ENCODE peak calls at places on chromosome 20, in nine cellular contexts. P, Y, Q, G, D, C, A, B and Z are unnamed samples.
A peak's percentile ranks its signal among the peaks of the same experiment; 100 is the strongest.

GRCh38 chr20:63969851-63970713 is at the start of gene ZNF512B:
- DNase-seq in Y (peak; percentile 82), D (no peak), P (no peak), A (no peak), Q (peak; percentile 76), G (peak; percentile 55), B (no peak), C (peak; percentile 64), Z (no peak)

GRCh38 chr20:21235713-21236445 is 67.3 kb upstream of the XRN2 start:
- DNase-seq in B (peak; percentile 74), Y (peak; percentile 87), Q (no peak), D (peak; percentile 38), A (peak; percentile 51), P (no peak), G (peak; percentile 82), C (peak; percentile 71), Z (peak; percentile 23)

GRCh38 chr20:46215913-46216707 is 92.2 kb downstream of the CDH22 start:
- DNase-seq in C (no peak), Q (no peak), A (peak; percentile 67), Y (no peak), B (no peak), G (peak; percentile 5), D (no peak), P (no peak), Z (no peak)

GRCh38 chr20:53643031-53643832 is 49.6 kb upstream of the ZNF217 start:
- DNase-seq in C (peak; percentile 80), Y (peak; percentile 88), G (peak; percentile 83), B (peak; percentile 80), P (no peak), A (peak; percentile 57), Q (no peak), D (no peak), Z (peak; percentile 67)

GRCh38 chr20:46636514-46636913 is 14.7 kb downstream of the SLC13A3 start:
- DNase-seq in C (no peak), Y (no peak), G (no peak), B (no peak), Q (no peak), A (no peak), D (no peak), P (no peak), Z (no peak)

GRCh38 chr20:12955611-12956010 is 53.2 kb upstream of the SPTLC3 start:
- DNase-seq in Y (no peak), G (no peak), B (no peak), C (no peak), A (no peak), Q (no peak), D (no peak), P (no peak), Z (no peak)

GRCh38 chr20:38751360-38751976 is 3.2 kb downstream of the ACTR5 start:
- DNase-seq in G (peak; percentile 66), A (peak; percentile 27), Q (no peak), Y (no peak), B (peak; percentile 49), C (peak; percentile 57), D (no peak), P (no peak), Z (no peak)

GRCh38 chr20:6626805-6627204 is 140.7 kb upstream of the BMP2 start:
- DNase-seq in C (peak; percentile 2), D (no peak), A (no peak), Y (no peak), B (no peak), G (no peak), Q (no peak), P (no peak), Z (no peak)

GRCh38 chr20:52438326-52438963 is 246.9 kb upstream of the ZFP64 start:
- DNase-seq in P (no peak), G (no peak), Q (no peak), A (no peak), Y (no peak), D (no peak), C (no peak), B (no peak), Z (no peak)

GRCh38 chr20:1802385-1803215 is 92.6 kb upstream of the SIRPA start:
- DNase-seq in G (peak; percentile 64), Y (peak; percentile 95), P (no peak), A (no peak), Q (no peak), D (no peak), B (peak; percentile 66), C (peak; percentile 52), Z (no peak)

GRCh38 chr20:53413188-53413631 is 180.4 kb downstream of the ZNF217 start:
- DNase-seq in G (no peak), P (no peak), Q (no peak), A (peak; percentile 50), D (no peak), C (peak; percentile 76), Y (peak; percentile 87), B (no peak), Z (no peak)

GRCh38 chr20:12199703-12200102 is 282.0 kb downstream of the BTBD3 start:
- DNase-seq in Y (no peak), G (no peak), P (no peak), Q (no peak), D (no peak), C (no peak), B (no peak), A (no peak), Z (no peak)

GRCh38 chr20:5608448-5609161 is 141.6 kb upstream of the SHLD1 start:
- DNase-seq in G (peak; percentile 61), C (no peak), A (no peak), Q (no peak), P (no peak), Y (no peak), B (peak; percentile 70), D (no peak), Z (no peak)

GRCh38 chr20:57092112-57092899 is 174.1 kb downstream of the BMP7 start:
- DNase-seq in Q (no peak), G (peak; percentile 22), B (peak; percentile 36), D (no peak), C (peak; percentile 79), A (peak; percentile 44), P (no peak), Y (peak; percentile 84), Z (no peak)

GRCh38 chr20:3919352-3919751 is 30.2 kb downstream of the PANK2 start:
- DNase-seq in C (no peak), A (no peak), P (peak; percentile 53), Q (no peak), D (no peak), B (peak; percentile 40), G (peak; percentile 82), Y (no peak), Z (no peak)

GRCh38 chr20:1872456-1873183 is 22.6 kb upstream of the SIRPA start:
- DNase-seq in B (no peak), Q (no peak), D (no peak), G (no peak), Y (no peak), A (no peak), P (no peak), C (no peak), Z (no peak)

GRCh38 chr20:35743693-35744491 is 1.8 kb upstream of the RBM39 start:
- DNase-seq in B (no peak), D (no peak), Y (peak; percentile 83), Q (no peak), G (no peak), P (no peak), C (peak; percentile 26), A (no peak), Z (no peak)

GRCh38 chr20:49276895-49277785 is 717 bp downstream of the ZNFX1 start:
- DNase-seq in A (no peak), Y (peak; percentile 91), C (peak; percentile 31), G (no peak), P (no peak), Q (peak; percentile 82), D (no peak), B (no peak), Z (no peak)

GRCh38 chr20:60402209-60403058 is 444.2 kb downstream of the CDH26 start:
- DNase-seq in A (no peak), Y (no peak), D (no peak), G (no peak), Q (no peak), B (no peak), P (no peak), C (peak; percentile 89), Z (no peak)
- H3K4me3 ChIP-seq in A (no peak overlapping the region), Y (no peak overlapping the region), D (no peak overlapping the region), G (no peak overlapping the region), Q (no peak overlapping the region), B (no peak overlapping the region), P (no peak overlapping the region), C (peak overlapping the region; percentile 49), Z (no peak overlapping the region)

GRCh38 chr20:18066421-18067333 is 9.0 kb upstream of the OVOL2 start:
- DNase-seq in D (no peak), Q (no peak), Y (no peak), C (peak; percentile 2), G (no peak), B (no peak), P (no peak), A (no peak), Z (no peak)
- TF ChIP-seq CTCF in D (no peak), Q (no peak), Y (no peak), C (peak; percentile 63), G (peak; percentile 15), B (peak; percentile 6), P (no peak), A (peak; percentile 24), Z (peak; percentile 34)

GRCh38 chr20:39795401-39796272 is 833.5 kb downstream of the DHX35 start:
- DNase-seq in P (no peak), G (peak; percentile 9), C (no peak), Y (no peak), Q (no peak), B (peak; percentile 75), A (no peak), D (no peak), Z (no peak)

GRCh38 chr20:39799366-39799965 is 837.3 kb downstream of the DHX35 start:
- DNase-seq in G (no peak), B (peak; percentile 30), P (no peak), D (no peak), Q (no peak), Y (no peak), A (no peak), C (no peak), Z (no peak)

GRCh38 chr20:39800111-39800510 is 838.0 kb downstream of the DHX35 start:
- DNase-seq in P (peak; percentile 28), Q (no peak), G (peak; percentile 47), C (no peak), B (peak; percentile 88), A (no peak), D (no peak), Y (no peak), Z (no peak)

GRCh38 chr20:39800548-39800947 is 838.4 kb downstream of the DHX35 start:
- DNase-seq in G (peak; percentile 84), B (peak; percentile 91), Y (no peak), Q (no peak), P (peak; percentile 17), D (peak; percentile 26), A (no peak), C (no peak), Z (no peak)
- H3K4me3 ChIP-seq in G (no peak overlapping the region), B (no peak overlapping the region), Y (no peak overlapping the region), Q (no peak overlapping the region), P (no peak overlapping the region), D (no peak overlapping the region), A (no peak overlapping the region), C (no peak overlapping the region), Z (no peak overlapping the region)

DNA sequence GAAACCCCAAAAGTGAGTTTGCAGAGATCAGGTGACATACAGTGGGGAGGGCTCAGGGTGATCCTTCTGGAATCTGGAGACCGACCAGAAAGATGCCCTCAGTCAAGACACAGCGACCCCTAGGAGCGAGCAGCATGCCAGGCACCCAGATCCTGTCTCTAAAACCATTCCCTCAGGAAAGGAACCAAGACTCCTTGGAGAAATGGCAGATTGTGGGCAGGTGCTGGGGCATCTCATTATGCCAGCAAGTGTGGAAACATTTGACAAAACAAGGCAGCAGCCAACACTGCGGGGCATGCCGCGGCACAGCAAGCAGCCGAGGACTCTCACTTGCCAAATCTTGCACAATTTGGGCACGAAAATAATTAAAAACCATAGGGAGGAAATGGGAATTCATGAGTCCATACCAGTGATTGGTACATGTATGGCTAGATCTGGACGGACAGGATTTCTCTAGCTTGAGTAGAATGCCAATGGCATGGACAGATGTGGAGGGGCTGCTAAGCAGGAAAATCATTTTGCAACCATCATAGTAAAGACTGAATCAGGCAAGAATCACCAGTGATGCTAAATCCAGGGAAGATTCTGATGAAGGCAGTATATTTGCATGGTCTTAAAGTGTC is 76.9 kb downstream of the GINS1 start:
- DNase-seq in P (no peak), D (no peak), Q (no peak), B (no peak), A (no peak), Y (no peak), G (no peak), C (no peak), Z (no peak)
- TF ChIP-seq CTCF in P (no peak), D (no peak), Q (no peak), B (no peak), A (no peak), Y (no peak), G (no peak), C (peak; percentile 57), Z (no peak)